ENCODE peak calls at places on chromosomes 1 and 21, in ten cellular contexts. J is amniotic epithelial cell; P is sigmoid colon; M is nucleus accumbens; H is GM03348; X is NCI-H1417; L is foreskin fibroblast; T is activated effector memory CD4-positive, alpha-beta T cell treated with Interleukin-2 at 50 U/mL for 16 hours; Z is stimulated activated CD4-positive, alpha-beta T cell treated with anti-CD3 and anti-CD28 coated beads, Interleukin-12 subunit alpha, Interleukin-12 subunit beta, amount 100 ng/mL, for 24 hours; F is OCI-M1. B is an unnamed sample.

GRCh38 chr1:59701376-59701775 is 113.4 kb upstream of the HOOK1 start:
- DNase-seq in T (no peak), J (peak), P (no peak), H (no peak), L (peak), X (no peak), Z (no peak), F (no peak), M (no peak), B (no peak)

GRCh38 chr1:228341814-228342626 is 64.6 kb downstream of the TRIM11 start:
- DNase-seq in X (no peak), T (no peak), P (peak), M (no peak), F (no peak), H (no peak), J (no peak), L (no peak), Z (no peak), B (no peak)

GRCh38 chr1:200442023-200442422 is 32.2 kb upstream of the ZNF281 start:
- DNase-seq in T (no peak), M (no peak), Z (no peak), H (no peak), X (no peak), P (no peak), J (no peak), L (no peak), F (no peak), B (no peak)

GRCh38 chr1:179017383-179018326 is 8.0 kb upstream of the FAM20B start:
- DNase-seq in M (no peak), Z (no peak), J (peak), F (no peak), T (no peak), P (peak), H (no peak), L (peak), X (no peak), B (no peak)

GRCh38 chr1:207124389-207124788 is 20.4 kb downstream of the C4BPA start:
- DNase-seq in Z (no peak), H (no peak), M (no peak), J (no peak), P (no peak), T (no peak), L (no peak), F (no peak), X (no peak), B (no peak)

GRCh38 chr1:204419064-204419403 is 7.4 kb upstream of the PPP1R15B start:
- DNase-seq in H (no peak), M (no peak), P (no peak), Z (no peak), J (no peak), F (no peak), T (no peak), L (peak), X (no peak), B (no peak)

GRCh38 chr1:157368363-157368762 is 184.0 kb downstream of the FCRL5 start:
- DNase-seq in L (no peak), F (no peak), T (no peak), J (no peak), Z (no peak), P (no peak), X (no peak), M (no peak), H (no peak), B (no peak)

GRCh38 chr1:51237313-51237700 is 1.2 kb downstream of the RNF11 start:
- DNase-seq in T (no peak), M (no peak), P (no peak), Z (no peak), L (no peak), H (no peak), J (no peak), F (peak), X (peak), B (no peak)

GRCh38 chr1:179121159-179121938 is 39.5 kb downstream of the TOR3A start:
- DNase-seq in T (no peak), L (peak), F (peak), M (no peak), Z (no peak), P (no peak), H (peak), J (peak), X (no peak), B (no peak)

GRCh38 chr1:4586611-4587010 is 67.8 kb upstream of the AJAP1 start:
- DNase-seq in T (no peak), X (no peak), J (no peak), P (no peak), F (no peak), M (no peak), L (no peak), H (no peak), Z (no peak), B (no peak)

GRCh38 chr1:115098979-115099692 is 9.8 kb upstream of the TSPAN2 start:
- DNase-seq in X (peak), H (peak), P (peak), F (peak), J (peak), L (peak), M (no peak), Z (no peak), T (peak), B (no peak)

GRCh38 chr1:248840946-248841345 is 2.9 kb downstream of the ZNF672 start:
- DNase-seq in L (no peak), M (no peak), P (no peak), F (no peak), Z (no peak), X (no peak), J (no peak), T (no peak), H (no peak), B (no peak)

GRCh38 chr21:41171210-41171609 is 3.2 kb downstream of the BACE2 start:
- DNase-seq in M (peak), Z (no peak), L (no peak), P (peak), J (no peak), T (no peak), F (no peak), X (peak), H (no peak), B (no peak)

GRCh38 chr1:211735208-211736170 is 60.1 kb upstream of the NEK2 start:
- DNase-seq in T (no peak), P (peak), J (peak), F (peak), Z (no peak), X (no peak), M (peak), L (peak), H (peak), B (peak)

B was measured in ecto neural progenitor cell.